ENCODE peak calls at places on chromosomes 2 and 18, in six cellular contexts. L is pancreas, W is stomach, V is sigmoid colon, S is heart left ventricle, P is A673. R is an unnamed sample. For H3K36me3, the result is how much of the 10 kb centered on the place peaks cover.

GRCh38 chr2:25514043-25514627 is 159.2 kb downstream of the DTNB start:
- DNase-seq in V (no peak), P (no peak), L (no peak), W (no peak), S (no peak), R (no peak)

GRCh38 chr2:175036582-175037018 is 31.4 kb upstream of the CHN1 start:
- DNase-seq in S (no peak), P (peak), V (no peak), L (no peak), W (no peak), R (no peak)

GRCh38 chr2:102268529-102269524 is 42.5 kb upstream of the IL1RL1 start:
- DNase-seq in L (no peak), W (no peak), S (no peak), P (no peak), V (no peak), R (peak)

GRCh38 chr2:37414470-37414949 is 70.1 kb downstream of the QPCT start:
- DNase-seq in V (peak), P (peak), L (no peak), S (no peak), W (no peak), R (peak)

GRCh38 chr2:158495175-158495574 is 38.4 kb downstream of the PKP4 start:
- DNase-seq in L (no peak), W (no peak), P (no peak), V (no peak), S (no peak), R (peak)

GRCh38 chr2:167333245-167333644 is 445.0 kb downstream of the XIRP2 start:
- DNase-seq in V (no peak), S (no peak), P (peak), W (no peak), L (no peak), R (no peak)

GRCh38 chr2:174124171-174124570 is 124.2 kb downstream of the OLA1 start:
- DNase-seq in W (no peak), L (no peak), P (peak), S (no peak), V (no peak), R (no peak)

GRCh38 chr2:173652731-173653426 is 298.2 kb downstream of the CDCA7 start:
- DNase-seq in P (peak), L (no peak), V (no peak), S (no peak), W (peak), R (peak)

GRCh38 chr2:64525323-64525625 is 1.1 kb downstream of the AFTPH start:
- DNase-seq in P (peak), S (no peak), L (no peak), V (no peak), W (no peak), R (no peak)

GRCh38 chr2:221501883-221502269 is 70.2 kb downstream of the EPHA4 start:
- DNase-seq in W (no peak), P (no peak), L (no peak), S (no peak), V (no peak), R (no peak)

GRCh38 chr2:68811364-68811763 is 59.8 kb downstream of the BMP10 start:
- DNase-seq in L (no peak), P (no peak), V (no peak), W (no peak), S (peak), R (no peak)

GRCh38 chr2:8677646-8678592 is 3.9 kb upstream of the ID2 start:
- DNase-seq in S (peak), P (peak), W (peak), V (peak), L (peak), R (no peak)

GRCh38 chr2:45890094-45890646 is 238.7 kb downstream of the PRKCE start:
- DNase-seq in W (no peak), S (no peak), V (no peak), L (no peak), P (no peak), R (no peak)

GRCh38 chr2:63863707-63864106 is 22.0 kb downstream of the UGP2 start:
- DNase-seq in L (no peak), W (no peak), V (no peak), P (no peak), S (no peak), R (no peak)

GRCh38 chr2:152426801-152427200 is 91.8 kb downstream of the FMNL2 start:
- DNase-seq in L (no peak), V (no peak), W (no peak), S (no peak), P (no peak), R (no peak)

GRCh38 chr2:55168221-55169154 is 63.6 kb downstream of the CLHC1 start:
- DNase-seq in L (no peak), S (peak), W (peak), V (peak), P (peak), R (peak)

GRCh38 chr2:124988794-124989193 is 963.7 kb downstream of the CNTNAP5 start:
- DNase-seq in V (no peak), S (no peak), W (no peak), L (no peak), P (no peak), R (no peak)

GRCh38 chr2:51103205-51103604 is 71.3 kb upstream of the NRXN1 start:
- DNase-seq in P (no peak), L (no peak), W (no peak), S (peak), V (peak), R (no peak)

GRCh38 chr2:88735133-88735532 is 43.7 kb downstream of the RPIA start:
- DNase-seq in S (no peak), P (no peak), L (no peak), W (no peak), V (no peak), R (no peak)

GRCh38 chr2:12271589-12271984 is 445.1 kb upstream of the TRIB2 start:
- DNase-seq in W (no peak), V (no peak), S (no peak), L (no peak), P (no peak), R (no peak)

GRCh38 chr2:16641509-16641908 is 24.1 kb downstream of the CYRIA start:
- DNase-seq in V (no peak), L (no peak), S (no peak), P (no peak), W (no peak), R (no peak)

GRCh38 chr2:179422037-179422643 is 157.5 kb upstream of the SESTD1 start:
- DNase-seq in P (peak), V (peak), S (peak), W (peak), L (peak), R (no peak)

GRCh38 chr2:68908392-68908970 is 37.3 kb upstream of the BMP10 start:
- DNase-seq in L (peak), W (peak), V (peak), P (peak), S (peak), R (peak)

GRCh38 chr2:122389694-122390093 is 634.2 kb downstream of the TSN start:
- DNase-seq in S (no peak), W (no peak), P (no peak), V (no peak), L (no peak), R (no peak)

GRCh38 chr2:173119069-173119807 is 43.6 kb downstream of the MAP3K20 start:
- DNase-seq in V (peak), L (no peak), P (no peak), S (peak), W (no peak), R (no peak)

GRCh38 chr2:8514748-8515389 is 167.0 kb upstream of the ID2 start:
- DNase-seq in L (peak), W (no peak), V (no peak), P (no peak), S (no peak), R (no peak)

GRCh38 chr18:38174594-38174993 is 609.0 kb upstream of the CELF4 start:
- DNase-seq in P (no peak), W (no peak), L (no peak), S (no peak), V (no peak), R (no peak)

GRCh38 chr2:1802469-1803216 is 58.3 kb upstream of the PXDN start:
- DNase-seq in W (no peak), V (no peak), P (no peak), L (no peak), S (no peak), R (no peak)

GRCh38 chr2:134119672-134120159 is 134.2 kb upstream of the MGAT5 start:
- DNase-seq in P (peak), V (peak), W (peak), S (peak), L (peak), R (peak)

GRCh38 chr18:48777737-48778111 is 173.0 kb downstream of the SMAD7 start:
- DNase-seq in L (no peak), W (no peak), P (no peak), S (no peak), V (no peak), R (no peak)

GRCh38 chr18:58336605-58337004 is 292.3 kb downstream of the ALPK2 start:
- DNase-seq in S (no peak), V (no peak), W (no peak), L (no peak), P (no peak), R (no peak)

GRCh38 chr18:31042068-31042390 is 513 bp downstream of the DSC3 start:
- DNase-seq in L (no peak), W (no peak), S (no peak), V (no peak), P (no peak), R (no peak)

GRCh38 chr2:118223487-118224136 is 135.3 kb downstream of the INSIG2 start:
- DNase-seq in V (no peak), L (no peak), S (no peak), P (peak), W (no peak), R (no peak)
- H3K4me3 ChIP-seq in V (peak), L (peak), S (peak), P (peak), W (peak), R (peak)

GRCh38 chr2:128354731-128355470 is 36.2 kb upstream of the HS6ST1 start:
- DNase-seq in P (no peak), V (no peak), L (no peak), S (no peak), W (no peak), R (no peak)
- TF ChIP-seq CTCF in P (peak), V (no peak), L (no peak), S (no peak), W (no peak), R (peak)

DNA sequence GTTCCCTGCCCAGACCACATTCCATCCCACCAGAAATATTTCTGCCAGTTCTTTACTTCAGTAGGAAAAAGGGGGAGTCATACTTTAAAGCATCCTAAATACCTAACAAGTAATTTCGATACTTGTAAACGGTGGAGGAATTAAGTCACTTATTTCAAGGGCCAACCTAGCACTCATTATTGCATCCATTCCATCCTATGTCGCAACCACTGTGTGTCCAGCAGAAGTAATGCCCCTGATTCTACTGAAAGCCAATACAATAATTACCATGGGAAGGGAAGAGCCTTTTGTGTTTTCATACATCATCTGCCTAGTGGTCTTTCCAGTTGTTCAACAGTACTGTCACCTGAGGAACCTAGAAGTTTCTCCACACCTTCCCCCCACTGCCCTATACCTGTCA is 12.5 kb downstream of the SERPINB8 start:
- DNase-seq in S (no peak), W (no peak), L (no peak), P (no peak), V (no peak), R (no peak)
- H3K36me3 ChIP-seq in S (under half), W (half or more), L (under half), P (under half), V (under half), R (under half)

GRCh38 chr2:17830053-17831034 is 14.1 kb downstream of the MSGN1 start:
- DNase-seq in V (no peak), W (peak), L (peak), S (peak), P (peak), R (peak)
- H3K4me3 ChIP-seq in V (peak), W (peak), L (no peak), S (peak), P (peak), R (no peak)

GRCh38 chr2:162327134-162327769 is 8.8 kb upstream of the IFIH1 start:
- DNase-seq in S (no peak), L (no peak), P (no peak), W (no peak), V (no peak), R (no peak)
- TF ChIP-seq CTCF in S (peak), L (no peak), P (peak), W (no peak), V (peak), R (peak)

GRCh38 chr2:127310980-127311379 is 17.0 kb upstream of the ERCC3 start:
- DNase-seq in W (no peak), V (no peak), P (no peak), L (no peak), S (no peak), R (no peak)

GRCh38 chr2:127309468-127309867 is 15.5 kb upstream of the ERCC3 start:
- DNase-seq in W (no peak), V (no peak), P (no peak), S (no peak), L (no peak), R (no peak)

GRCh38 chr2:127305985-127306585 is 12.1 kb upstream of the ERCC3 start:
- DNase-seq in V (no peak), P (peak), L (no peak), S (no peak), W (no peak), R (no peak)

GRCh38 chr2:127313359-127313758 is 19.4 kb upstream of the ERCC3 start:
- DNase-seq in V (no peak), W (no peak), S (no peak), P (no peak), L (no peak), R (no peak)

DNA sequence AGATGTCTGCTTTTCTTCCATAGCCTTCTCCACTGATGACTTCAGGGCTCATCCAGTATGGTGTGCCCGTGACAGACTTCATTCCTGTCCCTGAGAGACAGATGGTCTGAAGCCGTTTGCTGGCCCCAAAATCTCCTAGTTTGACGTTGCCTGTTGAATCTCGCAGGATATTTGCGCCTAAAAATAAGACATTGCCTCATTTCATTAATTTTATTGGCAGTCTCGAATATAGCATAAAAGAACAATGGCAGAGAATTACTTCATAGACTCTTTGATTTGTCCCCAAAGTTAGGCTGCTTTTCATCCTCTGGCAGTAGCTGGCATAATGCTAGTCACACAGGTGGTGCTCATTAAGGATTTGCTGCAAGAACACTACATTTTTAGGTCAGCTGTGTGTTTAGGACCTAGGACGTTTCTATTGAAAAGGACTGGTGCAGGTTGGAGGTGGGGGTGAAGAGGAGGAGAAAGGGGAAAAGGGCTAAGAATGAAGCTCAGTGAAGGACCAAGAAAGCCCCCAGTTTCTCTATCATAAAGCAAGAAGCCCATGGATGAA is 14.7 kb upstream of the ERCC3 start:
- DNase-seq in L (no peak), S (no peak), W (no peak), V (no peak), P (no peak), R (no peak)
- H3K36me3 ChIP-seq in L (under half), S (half or more), W (half or more), V (half or more), P (under half), R (under half)

GRCh38 chr18:12278765-12279682 is 24.9 kb downstream of the CIDEA start:
- DNase-seq in S (peak), P (no peak), L (no peak), V (peak), W (peak), R (peak)
- H3K4me3 ChIP-seq in S (peak), P (no peak), L (no peak), V (peak), W (peak), R (peak)

R was measured in BJ.